ENCODE peak calls at places on chromosomes 13 and 19, in seven cellular contexts. V is tibial nerve, H is IMR-90, O is neural progenitor cell, J is coronary artery, G is RWPE1, W is transverse colon. C is an unnamed sample.

GRCh38 chr19:50269653-50270052 is 59.5 kb downstream of the KCNC3 start:
- DNase-seq in V (no peak), W (no peak), G (no peak), O (no peak), H (no peak), J (no peak), C (no peak)

GRCh38 chr13:41130356-41130755 is 2.2 kb downstream of the KBTBD6 start:
- DNase-seq in V (no peak), H (peak; percentile 37), W (no peak), G (no peak), J (no peak), O (no peak), C (no peak)

GRCh38 chr19:22532388-22533310 is 101.5 kb upstream of the ZNF492 start:
- DNase-seq in V (peak; percentile 30), H (no peak), W (peak; percentile 65), G (no peak), O (no peak), J (peak; percentile 92), C (no peak)

GRCh38 chr19:32166238-32166637 is 179.2 kb upstream of the ZNF507 start:
- DNase-seq in H (no peak), V (no peak), J (peak; percentile 36), G (no peak), O (no peak), W (no peak), C (no peak)

GRCh38 chr13:84137292-84137691 is 255.0 kb upstream of the SLITRK1 start:
- DNase-seq in J (no peak), V (no peak), W (peak; percentile 25), H (no peak), G (no peak), O (no peak), C (no peak)

GRCh38 chr13:31880849-31881494 is 141.6 kb downstream of the RXFP2 start:
- DNase-seq in V (no peak), O (no peak), H (no peak), W (no peak), G (no peak), J (no peak), C (no peak)

GRCh38 chr13:111404746-111405145 is 84.3 kb downstream of the TEX29 start:
- DNase-seq in V (no peak), H (no peak), J (no peak), O (no peak), G (no peak), W (no peak), C (no peak)

GRCh38 chr13:102724923-102725322 is 30.1 kb upstream of the METTL21C start:
- DNase-seq in G (peak; percentile 72), W (no peak), O (no peak), J (no peak), V (no peak), H (peak; percentile 24), C (peak; percentile 23)

GRCh38 chr19:46181386-46181774 is 33.3 kb downstream of the IGFL2 start:
- DNase-seq in V (no peak), W (no peak), G (peak; percentile 27), J (no peak), H (peak; percentile 28), O (no peak), C (no peak)

GRCh38 chr13:114151565-114152284 is 19.3 kb upstream of the RASA3 start:
- DNase-seq in V (no peak), J (peak; percentile 55), O (no peak), H (no peak), W (peak; percentile 92), G (peak; percentile 84), C (no peak)

GRCh38 chr19:15248648-15249559 is 16.7 kb upstream of the EPHX3 start:
- DNase-seq in J (peak; percentile 92), V (peak; percentile 85), G (peak; percentile 90), H (peak; percentile 91), W (peak; percentile 74), O (no peak), C (peak; percentile 75)

GRCh38 chr19:31416548-31416947 is 67.3 kb upstream of the TSHZ3 start:
- DNase-seq in O (no peak), W (no peak), G (no peak), V (no peak), H (no peak), J (no peak), C (no peak)

GRCh38 chr13:30186644-30187431 is 120.5 kb downstream of the KATNAL1 start:
- DNase-seq in W (no peak), G (no peak), V (no peak), O (peak; percentile 15), H (peak; percentile 7), J (no peak), C (no peak)

DNA sequence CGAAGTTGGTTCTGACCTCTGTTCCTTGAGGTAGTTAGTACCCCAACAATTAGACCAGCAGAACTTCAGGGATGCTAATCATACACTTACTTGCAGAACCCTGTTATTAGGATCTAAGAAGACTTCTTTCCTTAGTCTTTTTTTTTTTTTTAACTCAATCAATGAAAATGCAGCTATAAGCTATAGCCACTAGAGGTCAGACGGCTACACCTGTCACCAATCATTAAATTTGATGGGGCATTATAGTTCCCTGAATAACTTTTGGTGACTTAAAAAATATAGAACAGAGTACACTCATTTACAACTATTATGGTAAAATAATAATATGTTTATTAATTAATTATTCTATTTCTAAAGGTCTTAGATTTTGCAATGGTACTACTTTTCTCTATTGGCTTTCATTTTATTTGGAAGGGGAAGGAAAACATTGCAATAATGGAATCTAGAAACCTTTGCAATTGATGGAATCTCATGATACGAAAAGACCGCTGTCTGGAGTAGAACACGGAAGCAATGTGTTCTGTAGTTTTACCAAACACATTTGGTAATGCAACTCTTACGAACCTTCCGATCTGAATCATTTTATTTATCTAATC is 483.2 kb downstream of the DIAPH3 start:
- DNase-seq in J (no peak), G (peak; percentile 16), V (no peak), W (no peak), O (peak; percentile 35), H (peak; percentile 33), C (no peak)
- TF ChIP-seq CTCF in J (peak; percentile 35), G (peak; percentile 74), V (peak; percentile 58), W (peak; percentile 64), O (peak; percentile 81), H (peak; percentile 76), C (peak; percentile 41)

DNA sequence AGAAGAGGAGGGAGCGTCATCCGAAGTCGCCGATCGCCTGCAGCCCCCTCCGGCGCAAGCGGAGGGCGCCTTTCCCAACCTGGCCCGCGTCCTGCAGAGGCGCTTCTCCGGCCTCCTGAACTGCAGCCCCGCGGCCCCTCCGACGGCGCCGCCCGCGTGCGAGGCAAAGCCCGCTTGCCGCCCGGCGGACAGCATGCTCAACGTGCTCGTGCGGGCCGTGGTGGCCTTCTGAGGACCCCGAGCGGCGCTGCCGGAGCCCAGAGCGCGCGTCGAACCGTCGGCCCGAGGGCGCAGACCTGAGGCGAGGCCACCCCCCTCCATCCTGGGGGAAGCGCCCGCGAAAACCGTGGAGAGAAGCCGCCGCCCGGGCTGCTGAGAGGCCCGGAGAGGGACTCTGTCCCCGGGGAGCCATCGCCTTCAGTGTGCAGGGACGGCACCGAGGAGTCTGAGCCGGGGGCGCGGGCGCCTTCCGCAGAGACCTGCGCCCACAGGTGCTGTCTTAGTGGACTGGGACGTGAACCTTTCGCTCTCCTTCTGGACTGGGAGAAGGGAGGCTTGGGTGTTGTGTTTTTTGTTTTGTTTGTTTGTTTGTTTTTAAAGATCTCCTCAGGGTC is 3.5 kb downstream of the IER2 start:
- DNase-seq in V (no peak), G (no peak), J (peak; percentile 80), H (no peak), W (peak; percentile 47), O (no peak), C (no peak)
- TF ChIP-seq CTCF in V (peak; percentile 17), G (peak; percentile 17), J (no peak), H (no peak), W (no peak), O (peak; percentile 22), C (no peak)

GRCh38 chr13:46551410-46552301 is 1.3 kb upstream of the LRCH1 start:
- DNase-seq in V (peak; percentile 71), W (peak; percentile 88), H (peak; percentile 75), O (peak; percentile 85), G (peak; percentile 68), J (peak; percentile 79), C (no peak)
- TF ChIP-seq CTCF in V (peak; percentile 82), W (peak; percentile 88), H (peak; percentile 90), O (peak; percentile 90), G (peak; percentile 90), J (peak; percentile 67), C (peak; percentile 88)

GRCh38 chr19:44723952-44724319 is 24.6 kb upstream of the BCL3 start:
- DNase-seq in G (peak; percentile 76), J (peak; percentile 89), V (peak; percentile 62), O (peak; percentile 85), H (peak; percentile 73), W (peak; percentile 90), C (no peak)

GRCh38 chr19:44725251-44725650 is 23.3 kb upstream of the BCL3 start:
- DNase-seq in G (no peak), H (no peak), O (no peak), J (no peak), W (peak; percentile 90), V (no peak), C (no peak)

GRCh38 chr19:44723299-44723951 is 24.5 kb downstream of the CEACAM16 start:
- DNase-seq in J (no peak), H (no peak), O (no peak), V (no peak), G (no peak), W (no peak), C (no peak)

GRCh38 chr19:44726465-44726864 is 22.0 kb upstream of the BCL3 start:
- DNase-seq in G (no peak), H (no peak), O (no peak), W (peak; percentile 29), J (no peak), V (no peak), C (no peak)

DNA sequence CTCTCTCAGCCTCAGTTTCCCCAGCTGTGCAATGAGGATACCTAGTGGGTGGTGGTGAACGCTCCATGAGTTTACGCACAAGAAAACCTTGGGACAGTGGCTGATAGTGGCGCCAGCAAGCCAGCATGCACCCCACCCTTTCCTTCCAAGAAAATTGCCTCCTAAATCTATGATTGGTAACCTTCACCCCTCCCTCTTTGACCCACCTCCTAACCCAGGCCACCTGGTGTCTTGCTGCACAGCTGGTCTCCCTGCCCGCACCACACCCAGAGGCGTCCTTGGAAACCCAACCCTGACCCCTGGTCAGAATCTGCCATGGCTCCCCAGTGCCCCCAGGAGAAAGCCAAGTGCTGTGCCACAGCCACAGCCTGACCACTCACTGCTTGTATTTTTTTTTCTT is 22.8 kb upstream of the BCL3 start:
- DNase-seq in G (no peak), W (peak; percentile 67), O (no peak), V (no peak), H (no peak), J (no peak), C (no peak)
- TF ChIP-seq CTCF in G (no peak), W (no peak), O (no peak), V (no peak), H (no peak), J (no peak), C (no peak)

GRCh38 chr13:97072297-97072696 is 78.0 kb upstream of the OXGR1 start:
- DNase-seq in W (no peak), G (no peak), J (no peak), V (no peak), H (no peak), O (no peak), C (no peak)

GRCh38 chr13:97068964-97069815 is 74.9 kb upstream of the OXGR1 start:
- DNase-seq in O (no peak), G (no peak), W (no peak), H (no peak), J (no peak), V (no peak), C (no peak)

GRCh38 chr13:97068146-97068545 is 73.9 kb upstream of the OXGR1 start:
- DNase-seq in O (no peak), J (no peak), G (no peak), H (peak; percentile 6), W (no peak), V (no peak), C (no peak)

GRCh38 chr13:97067342-97067895 is 73.1 kb upstream of the OXGR1 start:
- DNase-seq in G (no peak), H (no peak), J (no peak), V (no peak), W (no peak), O (no peak), C (no peak)
- TF ChIP-seq CTCF in G (no peak), H (peak; percentile 14), J (no peak), V (no peak), W (no peak), O (peak; percentile 22), C (no peak)

C was measured in AG04449.